ENCODE peak calls at places on chromosome 2, in five cellular contexts. Q is Calu3, V is endothelial cell, J is uterus, W is tibial artery. N is an unnamed sample.

GRCh38 chr2:237604960-237605359 is 14.4 kb upstream of the RAB17 start:
- DNase-seq in V (no peak), J (no peak), W (no peak), Q (peak; percentile 16), N (peak; percentile 21)

GRCh38 chr2:41136966-41137494 is 685.1 kb upstream of the SLC8A1 start:
- DNase-seq in Q (no peak), W (no peak), V (no peak), J (no peak), N (no peak)

GRCh38 chr2:231280861-231281260 is 82.4 kb downstream of the ARMC9 start:
- DNase-seq in V (no peak), Q (no peak), J (no peak), W (no peak), N (no peak)

GRCh38 chr2:145744541-145745386 is 1224.8 kb upstream of the ZEB2 start:
- DNase-seq in W (no peak), Q (no peak), J (no peak), V (no peak), N (no peak)

GRCh38 chr2:132372276-132372675 is 44.3 kb upstream of the GPR39 start:
- DNase-seq in J (no peak), V (no peak), W (no peak), Q (no peak), N (no peak)

GRCh38 chr2:150464270-150464669 is 23.2 kb downstream of the RND3 start:
- DNase-seq in W (no peak), J (no peak), Q (no peak), V (no peak), N (no peak)

GRCh38 chr2:9110893-9111569 is 95.6 kb upstream of the ASAP2 start:
- DNase-seq in Q (peak; percentile 19), V (peak; percentile 64), W (no peak), J (no peak), N (peak; percentile 53)

GRCh38 chr2:78861546-78861945 is 164.0 kb upstream of the REG3G start:
- DNase-seq in W (no peak), V (peak; percentile 28), J (no peak), Q (no peak), N (peak; percentile 28)

GRCh38 chr2:63861220-63861822 is 19.6 kb downstream of the UGP2 start:
- DNase-seq in W (peak; percentile 69), V (peak; percentile 52), J (peak; percentile 51), Q (peak; percentile 51), N (peak; percentile 39)